ENCODE peak calls at places on chromosome 6, in ten cellular contexts. E is heart right ventricle, V is lower leg skin, F is BJ, W is astrocyte of the spinal cord, Q is brain microvascular endothelial cell, T is cardiac muscle cell, U is dorsolateral prefrontal cortex, I is GM12878, A is fibroblast of pulmonary artery. P is an unnamed sample.

GRCh38 chr6:109075934-109076333 is 18.7 kb downstream of the SESN1 start:
- DNase-seq in U (no peak), F (peak), T (no peak), I (no peak), W (no peak), A (no peak), V (no peak), Q (no peak), E (no peak), P (peak)

GRCh38 chr6:29014729-29015608 is 9.9 kb upstream of the ZNF311 start:
- DNase-seq in Q (no peak), F (no peak), T (peak), V (no peak), A (peak), W (no peak), I (no peak), E (no peak), U (no peak), P (no peak)

GRCh38 chr6:17281497-17282481 is 628 bp downstream of the RBM24 start:
- DNase-seq in F (no peak), W (peak), V (peak), A (peak), Q (peak), T (peak), U (peak), I (no peak), E (peak), P (no peak)

GRCh38 chr6:32604434-32604877 is 14.8 kb upstream of the HLA-DRB1 start:
- DNase-seq in I (peak), E (no peak), A (peak), U (no peak), V (no peak), W (no peak), T (no peak), Q (no peak), F (no peak), P (no peak)

GRCh38 chr6:394641-395289 is 3.2 kb downstream of the IRF4 start:
- DNase-seq in T (no peak), I (no peak), V (no peak), U (no peak), Q (no peak), E (no peak), F (no peak), W (no peak), A (no peak), P (no peak)

GRCh38 chr6:154907293-154907692 is 87.8 kb upstream of the TIAM2 start:
- DNase-seq in W (no peak), V (no peak), A (peak), E (no peak), F (no peak), I (no peak), U (no peak), Q (no peak), T (peak), P (no peak)

GRCh38 chr6:136051140-136051775 is 198.9 kb downstream of the MTFR2 start:
- DNase-seq in F (no peak), W (peak), E (peak), Q (peak), V (no peak), A (peak), T (peak), I (no peak), U (no peak), P (no peak)

GRCh38 chr6:144989319-144990099 is 704.4 kb downstream of the UTRN start:
- DNase-seq in F (no peak), A (no peak), V (no peak), W (no peak), T (no peak), Q (no peak), E (no peak), I (no peak), U (no peak), P (no peak)

GRCh38 chr6:108958900-108959770 is 110.9 kb downstream of the ARMC2 start:
- DNase-seq in U (no peak), W (no peak), A (no peak), I (no peak), T (no peak), F (no peak), V (no peak), Q (no peak), E (no peak), P (no peak)

GRCh38 chr6:27168586-27169443 is 78.7 kb upstream of the PRSS16 start:
- DNase-seq in Q (peak), F (peak), E (no peak), W (peak), A (peak), T (peak), V (no peak), U (no peak), I (no peak), P (peak)

GRCh38 chr6:31400467-31401289 is 2.7 kb upstream of the MICA start:
- DNase-seq in V (peak), W (peak), Q (peak), E (peak), F (no peak), T (peak), A (peak), U (peak), I (no peak), P (no peak)
- H3K4me3 ChIP-seq in V (peak), W (peak), Q (peak), E (peak), F (peak), T (peak), A (peak), U (peak), I (peak), P (peak)

GRCh38 chr6:161301338-161301737 is 27.5 kb upstream of the AGPAT4 start:
- DNase-seq in U (no peak), E (no peak), V (peak), Q (peak), A (peak), T (peak), F (no peak), W (peak), I (no peak), P (peak)
- TF ChIP-seq CTCF in U (no peak), E (no peak), V (no peak), Q (no peak), A (peak), T (no peak), F (no peak), W (no peak), I (no peak), P (no peak)

GRCh38 chr6:12748411-12748810 is 31.8 kb downstream of the PHACTR1 start:
- DNase-seq in A (no peak), T (no peak), V (no peak), I (no peak), Q (no peak), W (no peak), E (no peak), U (no peak), F (no peak), P (no peak)
- H3K4me3 ChIP-seq in A (no peak), T (no peak), V (no peak), I (no peak), Q (no peak), W (no peak), E (no peak), U (peak), F (no peak), P (no peak)

DNA sequence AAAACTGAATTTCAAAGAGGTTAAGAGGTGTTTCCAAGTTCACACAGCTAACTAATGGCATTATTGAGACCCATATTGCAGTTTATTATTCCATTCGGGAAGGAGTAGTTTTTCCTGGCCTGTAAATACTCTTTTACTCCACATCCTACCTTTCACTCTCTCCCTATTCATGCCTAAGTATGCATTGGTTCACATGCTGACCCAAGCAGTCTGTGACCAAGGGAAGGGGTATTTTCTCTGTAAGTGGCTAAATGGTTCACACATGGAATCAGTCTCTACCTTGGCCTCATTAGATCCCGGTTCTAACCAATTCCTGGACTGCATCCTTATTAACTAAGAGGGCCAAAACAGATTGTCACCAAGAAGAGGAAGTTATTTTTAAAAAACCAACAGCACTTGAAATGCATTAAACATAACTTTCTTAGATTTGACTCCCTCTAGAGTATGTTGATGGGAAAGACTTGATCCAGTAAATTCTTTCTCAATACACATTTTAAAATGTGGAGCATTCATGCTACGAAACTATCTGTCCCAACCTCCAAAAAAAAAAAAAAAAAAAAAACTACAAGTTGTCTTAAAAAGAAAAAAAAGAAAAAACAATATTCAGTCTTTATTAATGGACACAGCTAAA is 17.8 kb upstream of the RSPO3 start:
- DNase-seq in U (no peak), T (peak), I (no peak), W (peak), Q (no peak), F (no peak), E (no peak), V (no peak), A (peak), P (no peak)
- TF ChIP-seq CTCF in U (no peak), T (peak), I (peak), W (peak), Q (peak), F (peak), E (peak), V (no peak), A (peak), P (no peak)